ENCODE peak calls at places on chromosome 1, in six cellular contexts. B is B cell; J is fibroblast of mammary gland; K is mucosa of gallbladder; W is substantia nigra; D is stimulated activated naive B cell treated with anti-CD40 and anti-IgM and Interleukin-4, amounts not matched to agents 10 μg/mL and 1 μg/mL and 100 μg/mL, for 72 hours. Z is an unnamed sample.
A peak's percentile ranks its signal among the peaks of the same experiment; 100 is the strongest.

GRCh38 chr1:165216254-165216653 is 140.3 kb downstream of the LMX1A start:
- DNase-seq in B (no peak), J (no peak), K (no peak), W (no peak), D (no peak), Z (no peak)

GRCh38 chr1:46983416-46983815 is 40.1 kb upstream of the CYP4X1 start:
- DNase-seq in B (no peak), J (no peak), K (no peak), W (no peak), D (no peak), Z (no peak)

GRCh38 chr1:145918992-145919939 is 749 bp upstream of the PEX11B start:
- DNase-seq in B (peak; percentile 30), J (peak; percentile 79), K (peak; percentile 60), W (peak; percentile 30), D (no peak), Z (peak; percentile 67)

GRCh38 chr1:165842363-165843129 is 15.1 kb downstream of the UCK2 start:
- DNase-seq in B (no peak), J (peak; percentile 34), K (no peak), W (no peak), D (no peak), Z (no peak)

GRCh38 chr1:233025156-233025555 is 74.7 kb downstream of the NTPCR start:
- DNase-seq in B (no peak), J (peak; percentile 12), K (peak; percentile 46), W (no peak), D (no peak), Z (peak; percentile 63)

GRCh38 chr1:197951617-197952175 is 34.5 kb downstream of the LHX9 start:
- DNase-seq in B (no peak), J (no peak), K (no peak), W (no peak), D (no peak), Z (no peak)

GRCh38 chr1:145885738-145886287 is at the start of gene ANKRD35:
- DNase-seq in B (peak; percentile 90), J (peak; percentile 61), K (peak; percentile 78), W (peak; percentile 61), D (peak; percentile 81), Z (peak; percentile 86)

GRCh38 chr1:85374160-85374559 is 90.8 kb downstream of the DDAH1 start:
- DNase-seq in B (no peak), J (peak; percentile 90), K (peak; percentile 19), W (no peak), D (no peak), Z (no peak)

GRCh38 chr1:145981299-145981600 is 15.1 kb downstream of the TXNIP start:
- DNase-seq in B (no peak), J (no peak), K (no peak), W (no peak), D (no peak), Z (no peak)

Z was measured in ureter.